ENCODE peak calls at places on chromosomes 5 and 9, in nine cellular contexts. K, L, I, R, G, Q, H, Y and U are unnamed samples. For H3K4me1, the result is how much of the 10 kb centered on the place peaks cover.

GRCh38 chr5:17714186-17714585 is 79.9 kb downstream of the TAF11L14 start:
- DNase-seq in Y (no peak), R (no peak), G (no peak), Q (no peak), L (no peak), H (no peak), K (no peak), I (no peak), U (no peak)

GRCh38 chr5:176741566-176742211 is 68.7 kb upstream of the UNC5A start:
- DNase-seq in R (no peak), H (no peak), I (peak), Q (peak), K (peak), L (no peak), Y (no peak), G (no peak), U (peak)

GRCh38 chr9:93565089-93565488 is 11.3 kb upstream of the PHF2 start:
- DNase-seq in H (no peak), K (no peak), I (no peak), Y (no peak), Q (no peak), L (no peak), G (no peak), R (no peak), U (no peak)

GRCh38 chr9:109117856-109118801 is 1.6 kb downstream of the TMEM245 start:
- DNase-seq in Q (no peak), Y (no peak), H (peak), R (no peak), K (no peak), L (no peak), I (peak), G (peak), U (no peak)

GRCh38 chr5:142894749-142895148 is 124.6 kb downstream of the ARHGAP26 start:
- DNase-seq in I (no peak), K (no peak), L (no peak), G (no peak), R (no peak), Y (no peak), Q (no peak), H (no peak), U (no peak)

GRCh38 chr9:136466155-136466541 is 16.7 kb downstream of the SEC16A start:
- DNase-seq in I (no peak), K (no peak), L (no peak), Q (no peak), G (no peak), R (no peak), H (no peak), Y (no peak), U (no peak)

GRCh38 chr5:76544268-76544926 is 78.8 kb downstream of the F2RL2 start:
- DNase-seq in L (no peak), K (no peak), H (peak), I (peak), Q (peak), G (peak), Y (peak), R (no peak), U (peak)

GRCh38 chr9:6781476-6781875 is 23.7 kb downstream of the KDM4C start:
- DNase-seq in G (no peak), I (no peak), Q (no peak), Y (no peak), K (no peak), L (no peak), H (no peak), R (no peak), U (no peak)

GRCh38 chr5:88141695-88141979 is 127.0 kb downstream of the TMEM161B start:
- DNase-seq in Q (no peak), H (no peak), Y (no peak), I (no peak), G (no peak), R (no peak), K (no peak), L (no peak), U (no peak)

GRCh38 chr5:61231813-61232212 is 69.5 kb upstream of the SMIM15 start:
- DNase-seq in Q (no peak), L (no peak), H (no peak), I (no peak), R (no peak), Y (no peak), G (no peak), K (no peak), U (no peak)

GRCh38 chr5:68419637-68420452 is 204.3 kb downstream of the PIK3R1 start:
- DNase-seq in K (no peak), R (peak), L (no peak), H (peak), G (peak), Q (no peak), Y (peak), I (no peak), U (no peak)

GRCh38 chr5:74325866-74326265 is 314.7 kb downstream of the ENC1 start:
- DNase-seq in Q (no peak), L (no peak), Y (no peak), K (no peak), G (peak), I (no peak), R (no peak), H (no peak), U (no peak)

GRCh38 chr5:149808264-149808982 is 78.3 kb downstream of the PPARGC1B start:
- DNase-seq in G (no peak), I (no peak), L (no peak), H (no peak), Y (no peak), R (no peak), Q (no peak), K (no peak), U (no peak)

GRCh38 chr5:160970605-160971191 is 118.7 kb upstream of the ATP10B start:
- DNase-seq in G (no peak), I (no peak), K (no peak), R (no peak), L (no peak), Y (no peak), H (peak), Q (no peak), U (no peak)

GRCh38 chr5:170225326-170226137 is 7.3 kb upstream of the C5orf58 start:
- DNase-seq in I (peak), K (peak), R (peak), Q (peak), L (no peak), H (peak), Y (peak), G (peak), U (peak)
- H3K4me1 ChIP-seq in I (under half), K (under half), R (under half), Q (under half), L (under half), H (under half), Y (under half), G (under half), U (under half)

GRCh38 chr9:89872913-89873707 is 268.3 kb downstream of the GADD45G start:
- DNase-seq in G (no peak), R (no peak), L (no peak), H (no peak), I (no peak), K (peak), Y (no peak), Q (peak), U (peak)

GRCh38 chr9:89877051-89878002 is 272.5 kb downstream of the GADD45G start:
- DNase-seq in Q (peak), L (no peak), I (no peak), H (no peak), R (no peak), K (no peak), Y (no peak), G (peak), U (peak)

GRCh38 chr9:89872426-89872912 is 267.7 kb downstream of the GADD45G start:
- DNase-seq in I (no peak), L (no peak), R (no peak), G (no peak), Q (no peak), Y (no peak), K (no peak), H (no peak), U (peak)

GRCh38 chr9:89873801-89874200 is 269.0 kb downstream of the GADD45G start:
- DNase-seq in Y (no peak), G (no peak), L (no peak), Q (peak), I (no peak), R (no peak), K (no peak), H (no peak), U (peak)

DNA sequence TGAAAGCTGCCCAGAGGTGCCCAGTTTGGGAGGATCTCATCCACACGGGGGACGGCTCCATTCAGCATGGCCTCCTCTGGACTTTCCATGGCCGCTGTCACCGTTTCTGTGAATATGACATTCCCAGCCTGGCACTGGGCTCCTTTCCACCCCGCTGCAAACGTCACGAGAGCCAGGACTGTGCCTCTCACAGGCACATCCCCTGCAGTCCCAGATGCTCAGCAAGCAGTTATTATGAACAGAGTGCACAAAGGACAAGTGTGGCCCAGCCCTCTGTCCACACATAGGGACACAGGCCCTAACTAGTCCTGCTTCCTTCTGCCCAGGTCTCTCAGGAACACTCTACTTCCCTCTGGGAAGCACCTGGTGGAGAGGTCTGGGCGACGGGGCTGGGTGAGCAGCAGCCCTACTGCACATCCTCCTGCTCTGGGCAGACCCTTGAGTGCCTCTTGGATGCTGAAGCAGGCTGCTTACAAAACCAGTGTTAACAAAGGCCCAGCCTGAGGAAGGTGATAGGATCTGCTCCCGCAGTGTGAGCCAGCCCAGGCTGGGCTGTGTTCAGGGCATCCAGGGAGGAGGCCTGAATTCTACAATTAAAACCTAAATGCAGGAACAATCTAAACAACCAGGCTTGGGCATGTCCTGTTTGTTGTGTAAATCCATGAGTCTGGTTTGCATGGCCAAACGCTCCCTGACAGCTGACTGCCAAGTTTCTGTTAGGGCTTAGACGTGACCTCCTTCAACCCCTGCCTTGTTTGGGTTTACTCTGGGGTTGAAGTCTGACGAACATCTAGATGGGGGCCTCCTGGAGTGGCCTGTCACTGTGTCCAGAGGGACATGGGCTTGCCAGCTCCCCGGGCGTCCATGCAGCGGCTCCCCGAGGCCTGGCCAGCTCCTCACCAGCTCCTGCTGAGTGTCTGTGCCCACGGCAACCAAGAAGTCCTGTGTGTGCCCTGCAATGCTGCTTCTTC is 269.8 kb downstream of the GADD45G start:
- DNase-seq in G (no peak), K (peak), I (peak), H (no peak), Q (peak), Y (no peak), R (no peak), L (no peak), U (peak)
- TF ChIP-seq CTCF in G (no peak), K (no peak), I (no peak), H (no peak), Q (no peak), Y (no peak), R (no peak), L (no peak), U (no peak)

GRCh38 chr5:124737651-124738050 is 8.8 kb downstream of the ZNF608 start:
- DNase-seq in L (no peak), Y (no peak), Q (no peak), R (no peak), H (no peak), I (no peak), G (no peak), K (no peak), U (no peak)
- H3K4me1 ChIP-seq in L (under half), Y (under half), Q (under half), R (under half), H (half or more), I (half or more), G (half or more), K (under half), U (under half)

DNA sequence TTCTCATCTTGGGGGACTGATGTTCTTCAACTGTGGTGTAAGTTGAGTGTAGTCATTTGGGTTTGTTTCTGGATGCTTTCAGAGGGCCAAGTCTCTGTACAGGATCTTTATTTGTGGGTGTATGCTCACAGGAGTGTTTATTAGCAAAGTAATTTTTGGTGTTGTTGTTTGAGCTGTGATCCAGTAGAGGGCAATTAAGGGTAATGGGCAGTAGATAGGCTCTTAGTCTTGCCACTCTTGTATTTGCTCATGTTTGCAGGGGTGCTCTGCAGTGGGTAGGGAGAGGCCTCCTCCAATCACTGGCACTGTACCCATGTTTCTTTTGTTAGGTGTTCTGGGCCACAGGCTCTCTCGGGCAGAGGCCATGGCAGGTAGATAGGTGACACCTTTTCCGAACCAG is 45.9 kb upstream of the ITGA2 start:
- DNase-seq in K (no peak), H (no peak), R (no peak), G (no peak), Y (no peak), I (no peak), L (no peak), Q (no peak), U (no peak)
- TF ChIP-seq CTCF in K (no peak), H (no peak), R (peak), G (no peak), Y (no peak), I (peak), L (no peak), Q (peak), U (peak)

GRCh38 chr9:76658510-76659231 is 105.6 kb upstream of the PCA3 start:
- DNase-seq in I (no peak), G (peak), L (no peak), K (no peak), R (no peak), H (peak), Q (no peak), Y (no peak), U (peak)

GRCh38 chr9:76654575-76654974 is 109.7 kb upstream of the PCA3 start:
- DNase-seq in L (no peak), Q (no peak), K (no peak), G (no peak), I (no peak), Y (no peak), R (no peak), H (no peak), U (no peak)

GRCh38 chr9:76655970-76656369 is 108.3 kb upstream of the PCA3 start:
- DNase-seq in I (no peak), L (no peak), Q (no peak), H (no peak), R (no peak), K (no peak), G (no peak), Y (no peak), U (no peak)

GRCh38 chr9:76655121-76655531 is 109.1 kb upstream of the PCA3 start:
- DNase-seq in Y (no peak), Q (no peak), K (no peak), L (no peak), R (no peak), G (no peak), H (no peak), I (no peak), U (no peak)

DNA sequence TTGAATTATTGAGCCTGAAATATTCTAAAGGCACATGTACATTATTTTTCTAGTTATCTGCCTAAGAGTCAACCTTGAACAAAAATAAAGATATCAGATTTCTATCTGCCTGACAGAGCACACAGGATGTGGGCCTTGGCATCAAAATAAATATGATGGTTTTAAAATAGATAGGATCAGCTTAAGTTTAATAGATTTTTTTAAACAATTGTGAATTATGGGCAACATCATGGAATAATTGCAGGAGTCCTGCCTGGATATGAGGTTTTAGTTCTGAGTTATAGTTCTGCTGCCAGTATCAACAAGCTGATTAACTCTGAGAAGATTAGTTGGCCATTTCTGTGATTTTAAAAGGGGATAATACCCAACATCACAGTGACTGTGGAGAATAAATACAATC is 107.0 kb upstream of the PCA3 start:
- DNase-seq in H (no peak), R (no peak), Q (no peak), G (no peak), Y (no peak), L (no peak), K (no peak), I (no peak), U (no peak)
- H3K4me1 ChIP-seq in H (under half), R (under half), Q (under half), G (under half), Y (under half), L (under half), K (under half), I (under half), U (under half)